ENCODE peak calls at places on chromosomes 2 and 18, in nine cellular contexts. R is GM12865, W is mucosa of descending colon, A is foreskin fibroblast, H is SJSA1, D is fibroblast of the aortic adventitia, Z is BE2C, F is lower leg skin, Y is testis. G is an unnamed sample.

GRCh38 chr2:119641562-119642258 is 37.3 kb upstream of the TMEM177 start:
- DNase-seq in R (peak), Y (peak), H (peak), W (peak), F (peak), A (peak), Z (peak), D (peak), G (peak)

GRCh38 chr2:12299431-12299830 is 417.3 kb upstream of the TRIB2 start:
- DNase-seq in A (no peak), R (no peak), F (no peak), H (no peak), D (no peak), Y (no peak), W (no peak), Z (no peak), G (no peak)

GRCh38 chr2:39875182-39875913 is 96.3 kb upstream of the THUMPD2 start:
- DNase-seq in A (peak), Y (peak), H (no peak), F (no peak), R (no peak), W (no peak), D (peak), Z (no peak), G (peak)

GRCh38 chr2:113073325-113073834 is 5.6 kb downstream of the IL1F10 start:
- DNase-seq in Y (no peak), R (peak), A (no peak), W (no peak), Z (no peak), F (no peak), D (no peak), H (no peak), G (no peak)

GRCh38 chr2:149307014-149307413 is 23.4 kb upstream of the LYPD6 start:
- DNase-seq in D (no peak), R (no peak), Y (no peak), Z (no peak), F (no peak), A (no peak), H (no peak), W (no peak), G (peak)

GRCh38 chr18:80046961-80047541 is 12.8 kb downstream of the RBFA start:
- DNase-seq in Z (peak), H (no peak), Y (no peak), W (no peak), D (no peak), F (no peak), A (no peak), R (no peak), G (no peak)

GRCh38 chr18:77135339-77136075 is 2.9 kb upstream of the MBP start:
- DNase-seq in A (no peak), Y (no peak), H (no peak), R (no peak), D (no peak), W (no peak), Z (no peak), F (peak), G (no peak)

GRCh38 chr18:68284236-68284635 is 430.7 kb downstream of the TMX3 start:
- DNase-seq in Z (no peak), W (no peak), H (no peak), F (no peak), A (no peak), R (no peak), Y (no peak), D (no peak), G (no peak)

GRCh38 chr18:45169610-45170009 is 445.7 kb upstream of the SLC14A2 start:
- DNase-seq in Y (no peak), D (peak), A (peak), F (no peak), Z (no peak), W (no peak), H (peak), R (no peak), G (peak)

GRCh38 chr2:119721462-119721861 is 38.3 kb upstream of the PTPN4 start:
- DNase-seq in Z (no peak), H (no peak), A (no peak), Y (no peak), W (no peak), R (no peak), F (no peak), D (no peak), G (no peak)

GRCh38 chr2:208542465-208543041 is 136.0 kb downstream of the PTH2R start:
- DNase-seq in Y (no peak), F (no peak), W (no peak), H (no peak), R (no peak), Z (no peak), A (no peak), D (no peak), G (no peak)

GRCh38 chr2:125471963-125472362 is 1184.0 kb upstream of the GYPC start:
- DNase-seq in H (peak), A (no peak), F (no peak), W (peak), Z (peak), R (peak), Y (peak), D (peak), G (peak)

GRCh38 chr2:64990823-64991222 is 1.6 kb downstream of the SLC1A4 start:
- DNase-seq in F (no peak), R (no peak), Z (no peak), H (no peak), D (no peak), A (no peak), Y (no peak), W (no peak), G (no peak)

GRCh38 chr2:170651603-170652002 is 63.5 kb upstream of the SP5 start:
- DNase-seq in H (no peak), A (no peak), Z (no peak), W (no peak), Y (no peak), R (no peak), F (no peak), D (no peak), G (no peak)

GRCh38 chr2:40401896-40402295 is 50.0 kb downstream of the SLC8A1 start:
- DNase-seq in Y (no peak), D (peak), R (peak), H (peak), Z (no peak), A (peak), F (no peak), W (no peak), G (peak)

GRCh38 chr18:21203842-21204241 is 38.2 kb upstream of the GREB1L start:
- DNase-seq in H (no peak), R (no peak), A (no peak), D (no peak), W (no peak), F (no peak), Y (peak), Z (no peak), G (no peak)

GRCh38 chr2:203585541-203585940 is 50.4 kb upstream of the RAPH1 start:
- DNase-seq in Z (peak), F (no peak), Y (no peak), R (no peak), D (no peak), H (no peak), W (no peak), A (no peak), G (no peak)

GRCh38 chr2:164655336-164655735 is 34.1 kb upstream of the GRB14 start:
- DNase-seq in A (no peak), R (no peak), F (no peak), D (peak), H (no peak), W (no peak), Z (no peak), Y (no peak), G (peak)

GRCh38 chr2:143176606-143177005 is 47.4 kb downstream of the ARHGAP15 start:
- DNase-seq in A (no peak), D (no peak), Z (no peak), W (no peak), R (peak), F (no peak), H (no peak), Y (no peak), G (no peak)

GRCh38 chr2:66433945-66434678 is 813 bp upstream of the MEIS1 start:
- DNase-seq in A (peak), Z (peak), W (peak), R (peak), F (no peak), Y (peak), H (peak), D (peak), G (peak)

GRCh38 chr2:9813312-9814128 is 29.8 kb upstream of the TAF1B start:
- DNase-seq in F (peak), A (no peak), D (peak), Z (peak), R (peak), Y (peak), W (no peak), H (peak), G (peak)

GRCh38 chr18:50665519-50665918 is 105.6 kb downstream of the MAPK4 start:
- DNase-seq in W (no peak), A (no peak), H (no peak), R (no peak), F (peak), D (no peak), Y (no peak), Z (no peak), G (no peak)

GRCh38 chr2:98465456-98466201 is 21.0 kb downstream of the INPP4A start:
- DNase-seq in Y (peak), R (peak), Z (peak), F (peak), W (peak), H (peak), D (peak), A (no peak), G (peak)

GRCh38 chr18:3305933-3306332 is 44.0 kb downstream of the MYL12B start:
- DNase-seq in R (no peak), Z (no peak), W (no peak), H (no peak), Y (peak), A (no peak), D (peak), F (no peak), G (peak)

GRCh38 chr2:18519991-18520604 is 40.4 kb downstream of the RDH14 start:
- DNase-seq in R (no peak), Z (no peak), D (peak), Y (no peak), W (no peak), F (no peak), H (no peak), A (no peak), G (no peak)

GRCh38 chr2:190467575-190468083 is 59.5 kb downstream of the MFSD6 start:
- DNase-seq in F (no peak), Z (no peak), W (no peak), D (peak), R (peak), H (peak), Y (peak), A (peak), G (peak)

GRCh38 chr2:229980440-229981184 is 58.3 kb downstream of the FBXO36 start:
- DNase-seq in R (peak), F (no peak), W (no peak), Z (peak), A (peak), D (peak), Y (peak), H (no peak), G (peak)

DNA sequence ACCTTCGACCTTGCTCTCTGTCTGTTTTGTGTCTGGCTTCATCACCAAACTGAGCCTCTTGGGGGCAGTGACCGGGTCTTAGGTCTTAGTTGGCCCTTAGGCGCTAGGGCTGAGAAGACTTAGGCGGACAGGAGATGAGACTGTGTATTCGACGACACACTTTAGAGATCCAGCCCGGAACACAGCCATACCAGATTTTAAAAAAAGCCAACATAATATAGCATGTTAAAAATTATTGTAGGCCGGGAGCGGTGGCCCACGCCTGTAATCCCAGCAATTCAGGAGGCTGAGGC is 9.5 kb upstream of the PROC start:
- DNase-seq in W (no peak), F (no peak), A (no peak), H (no peak), R (no peak), Y (no peak), Z (no peak), D (no peak), G (no peak)
- H3K4me3 ChIP-seq in W (no peak), F (no peak), A (no peak), H (no peak), R (no peak), Y (peak), Z (peak), D (no peak), G (no peak)

DNA sequence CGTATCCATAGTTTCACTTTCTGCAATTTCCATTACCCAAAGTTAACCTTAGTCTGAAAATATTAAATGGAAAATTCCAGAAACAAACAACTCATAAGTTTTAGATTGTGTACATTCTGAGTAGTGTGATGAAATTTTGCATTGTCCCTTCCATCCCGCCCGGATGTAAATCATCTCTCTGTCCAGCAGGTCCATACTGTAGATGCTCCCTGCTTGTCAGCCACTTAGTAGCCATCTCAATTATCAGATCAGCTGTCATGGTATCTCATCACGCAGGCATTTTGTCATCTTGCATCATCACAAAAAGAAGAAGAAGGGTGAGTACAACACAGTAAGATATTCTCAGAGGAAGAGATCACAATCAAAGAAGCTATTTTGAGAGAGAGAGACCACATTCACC is 185.0 kb upstream of the STK17B start:
- DNase-seq in R (no peak), H (no peak), Z (no peak), W (no peak), Y (no peak), A (no peak), F (no peak), D (no peak), G (no peak)
- H3K4me3 ChIP-seq in R (no peak), H (no peak), Z (no peak), W (no peak), Y (no peak), A (no peak), F (no peak), D (no peak), G (no peak)

DNA sequence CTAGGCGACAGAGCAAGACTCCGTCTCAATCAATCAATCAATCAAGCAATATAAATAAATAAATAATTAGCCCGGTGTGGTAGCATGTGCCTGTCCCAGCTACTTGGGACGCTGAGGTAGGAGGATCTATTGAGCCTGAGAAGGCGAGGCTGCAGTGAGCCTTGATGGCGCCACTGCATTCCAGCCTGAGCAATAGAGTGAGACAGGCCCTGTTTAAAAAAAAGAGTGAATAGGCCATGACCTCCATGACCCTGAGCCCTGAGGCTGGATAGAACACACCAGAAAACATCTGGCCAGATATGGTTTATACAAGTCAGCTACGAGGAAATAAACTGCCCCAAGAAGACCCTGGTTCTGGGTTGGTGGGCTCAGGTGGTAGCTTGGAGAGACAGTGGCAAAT is 20.4 kb upstream of the SEMA4C start:
- DNase-seq in Y (no peak), F (no peak), H (no peak), Z (no peak), W (no peak), D (no peak), R (no peak), A (no peak), G (no peak)
- H3K4me3 ChIP-seq in Y (no peak), F (no peak), H (no peak), Z (no peak), W (no peak), D (no peak), R (no peak), A (no peak), G (no peak)

DNA sequence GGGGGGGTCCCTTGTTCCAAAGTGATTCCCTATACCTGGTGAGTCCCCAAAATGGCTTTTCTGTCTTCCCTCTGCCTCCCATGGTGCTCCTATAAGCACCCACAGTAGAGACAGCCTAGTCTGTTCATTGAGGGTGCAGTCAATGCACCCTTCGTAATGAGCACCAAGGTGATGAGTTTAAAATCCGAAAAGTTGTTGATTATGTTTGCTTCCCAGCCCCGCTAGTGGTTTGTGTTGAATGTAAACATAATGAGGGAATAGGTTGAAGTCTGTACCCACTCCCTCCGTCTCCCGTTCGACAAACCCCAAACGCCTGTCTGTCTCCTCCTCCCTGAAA is 2.3 kb downstream of the FOSL2 start:
- DNase-seq in A (no peak), Z (no peak), W (no peak), F (no peak), D (no peak), R (no peak), Y (no peak), H (no peak), G (no peak)
- H3K4me3 ChIP-seq in A (peak), Z (peak), W (peak), F (peak), D (peak), R (no peak), Y (peak), H (peak), G (peak)

G was measured in cardiac fibroblast.